ENCODE peak calls at places on chromosomes 2 and 18, in six cellular contexts. N, T, U, J, F and D are unnamed samples.
A peak's percentile ranks its signal among the peaks of the same experiment; 100 is the strongest.

GRCh38 chr18:35110037-35110436 is 68.8 kb downstream of the MAPRE2 start:
- DNase-seq in T (no peak), J (no peak), F (no peak), U (no peak), N (no peak), D (no peak)

GRCh38 chr2:4152051-4152450 is 448.7 kb downstream of the DCDC2C start:
- DNase-seq in U (no peak), F (no peak), T (no peak), N (no peak), J (no peak), D (no peak)

GRCh38 chr2:55839182-55839819 is 84.3 kb downstream of the EFEMP1 start:
- DNase-seq in U (no peak), F (peak; percentile 91), J (no peak), T (peak; percentile 96), N (peak; percentile 98), D (no peak)

GRCh38 chr2:60216452-60216995 is 336.9 kb downstream of the BCL11A start:
- DNase-seq in N (no peak), F (no peak), J (no peak), T (no peak), U (no peak), D (no peak)

GRCh38 chr2:27855476-27855875 is 34.7 kb downstream of the RBKS start:
- DNase-seq in N (peak; percentile 83), J (no peak), F (no peak), T (peak; percentile 68), U (no peak), D (no peak)

GRCh38 chr2:235358981-235359471 is 134.8 kb upstream of the AGAP1 start:
- DNase-seq in N (peak; percentile 96), J (no peak), U (no peak), T (peak; percentile 64), F (no peak), D (no peak)

GRCh38 chr2:201203916-201204654 is 21.1 kb downstream of the CASP10 start:
- DNase-seq in F (no peak), U (no peak), N (no peak), J (no peak), T (no peak), D (no peak)

GRCh38 chr2:109351164-109351756 is 222.3 kb downstream of the SH3RF3 start:
- DNase-seq in F (no peak), N (no peak), U (no peak), T (peak; percentile 97), J (no peak), D (no peak)

GRCh38 chr2:132415256-132416079 is 1.1 kb upstream of the GPR39 start:
- DNase-seq in F (no peak), T (peak; percentile 79), U (no peak), J (no peak), N (peak; percentile 85), D (no peak)

GRCh38 chr18:29083545-29083944 is 906.6 kb upstream of the CDH2 start:
- DNase-seq in J (no peak), N (no peak), T (no peak), U (no peak), F (no peak), D (no peak)

GRCh38 chr2:210478661-210479060 is 2.1 kb upstream of the LANCL1 start:
- DNase-seq in J (no peak), U (no peak), T (no peak), F (no peak), N (no peak), D (no peak)

GRCh38 chr2:237345891-237346640 is 67.9 kb downstream of the COL6A3 start:
- DNase-seq in U (no peak), N (no peak), T (peak; percentile 2), F (no peak), J (no peak), D (no peak)

GRCh38 chr2:1283856-1284255 is 129.4 kb upstream of the TPO start:
- DNase-seq in U (no peak), N (no peak), J (no peak), T (no peak), F (no peak), D (no peak)

GRCh38 chr18:32441536-32441935 is 29.1 kb downstream of the GAREM1 start:
- DNase-seq in F (no peak), J (no peak), N (no peak), U (no peak), T (no peak), D (no peak)

GRCh38 chr2:31214638-31214915 is 2.7 kb downstream of the CAPN14 start:
- DNase-seq in N (no peak), F (no peak), J (no peak), U (no peak), T (no peak), D (no peak)

DNA sequence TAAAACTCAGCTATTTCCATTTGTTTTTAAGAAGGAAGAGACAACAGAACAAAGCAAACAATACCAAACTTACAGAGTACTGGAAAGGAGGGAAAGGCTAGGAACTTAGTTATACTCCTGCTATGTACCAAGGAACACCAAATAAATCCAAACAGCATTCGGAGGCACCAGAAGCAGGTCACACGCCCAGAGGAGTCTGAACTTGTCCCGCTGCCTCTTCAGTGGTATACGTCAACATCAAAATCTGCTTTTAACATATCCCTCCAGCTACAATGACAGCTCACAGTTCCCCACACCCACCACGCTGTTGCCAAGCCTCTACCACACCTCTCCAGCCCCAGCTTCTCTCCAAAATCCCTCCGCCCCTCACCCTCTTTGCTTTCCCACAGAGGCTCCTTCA is 17.3 kb downstream of the C2orf76 start:
- DNase-seq in T (no peak), J (no peak), U (no peak), F (no peak), N (no peak), D (no peak)
- H2AFZ ChIP-seq in T (no peak overlapping the region), J (no peak overlapping the region), U (no peak overlapping the region), F (no peak overlapping the region), N (no peak overlapping the region), D (no peak overlapping the region)

GRCh38 chr2:30115981-30116285 is 30.9 kb upstream of the YPEL5 start:
- DNase-seq in F (no peak), J (no peak), N (no peak), U (no peak), T (no peak), D (no peak)
- H2AFZ ChIP-seq in F (no peak overlapping the region), J (no peak overlapping the region), N (no peak overlapping the region), U (peak overlapping the region; percentile 73), T (peak overlapping the region; percentile 39), D (no peak overlapping the region)

DNA sequence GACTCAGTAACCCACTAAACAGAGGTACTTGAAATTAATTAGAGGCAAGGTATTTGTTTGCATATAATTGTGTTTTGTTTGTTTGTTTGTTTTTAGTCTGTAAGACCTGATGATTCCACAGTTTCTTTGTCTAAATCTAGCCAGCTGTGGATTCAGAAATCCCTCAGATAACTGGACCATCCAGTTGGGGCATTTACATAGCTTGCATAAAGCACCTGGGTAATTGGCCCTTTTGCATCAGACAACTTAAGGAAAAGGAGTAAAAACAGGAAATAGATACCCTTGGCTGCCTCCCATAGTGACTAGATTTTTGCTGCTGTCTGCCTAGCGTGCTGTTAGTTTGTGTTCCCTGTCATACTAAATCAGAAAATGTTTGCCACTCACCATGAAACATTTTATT is 46.6 kb upstream of the XIRP2 start:
- DNase-seq in T (no peak), U (no peak), F (no peak), J (no peak), N (no peak), D (no peak)
- H2AFZ ChIP-seq in T (no peak overlapping the region), U (peak overlapping the region; percentile 19), F (no peak overlapping the region), J (no peak overlapping the region), N (no peak overlapping the region), D (no peak overlapping the region)

DNA sequence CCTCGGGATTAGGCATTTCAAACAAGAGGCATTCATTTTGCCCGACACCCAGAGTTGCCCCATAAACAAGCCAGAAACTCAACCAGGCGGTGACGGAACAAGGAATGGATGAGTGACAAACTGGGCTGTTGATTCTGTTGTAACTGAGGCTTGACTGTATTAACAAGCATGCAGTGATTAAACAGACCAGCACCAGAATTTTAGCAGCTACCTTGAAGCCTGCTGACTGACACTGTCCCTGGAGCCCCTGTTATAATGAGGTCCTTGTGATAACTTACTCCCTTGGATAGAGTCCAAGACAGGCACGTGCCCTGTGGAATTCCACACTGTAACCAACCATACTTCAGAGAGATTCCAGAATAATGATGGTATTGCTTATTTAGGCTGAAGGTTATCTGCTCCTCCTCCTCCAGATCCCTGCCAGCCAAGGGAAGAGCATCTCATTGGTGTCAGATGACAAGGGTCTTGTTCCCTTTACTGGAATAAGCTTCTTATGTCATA is 97.1 kb upstream of the RMDN2 start:
- DNase-seq in U (no peak), F (peak; percentile 78), N (no peak), J (no peak), T (peak; percentile 39), D (no peak)
- H2AFZ ChIP-seq in U (no peak overlapping the region), F (no peak overlapping the region), N (no peak overlapping the region), J (no peak overlapping the region), T (no peak overlapping the region), D (no peak overlapping the region)

GRCh38 chr2:166127217-166128155 is at the start of gene SCN1A:
- DNase-seq in J (peak; percentile 31), U (peak; percentile 18), T (peak; percentile 81), F (peak; percentile 89), N (no peak), D (peak; percentile 82)
- H2AFZ ChIP-seq in J (no peak within 1 kb of the TSS), U (peak within 1 kb of the TSS; percentile 86), T (no peak within 1 kb of the TSS), F (peak within 1 kb of the TSS; percentile 84), N (no peak within 1 kb of the TSS), D (peak within 1 kb of the TSS; percentile 11)

GRCh38 chr2:54772110-54772509 is 48.6 kb downstream of the EML6 start:
- DNase-seq in J (no peak), T (peak; percentile 78), U (no peak), F (no peak), N (peak; percentile 72), D (no peak)

GRCh38 chr2:54768772-54769428 is 45.4 kb downstream of the EML6 start:
- DNase-seq in U (no peak), N (no peak), T (no peak), J (no peak), F (no peak), D (peak; percentile 71)

GRCh38 chr2:54770211-54770610 is 46.7 kb downstream of the EML6 start:
- DNase-seq in J (no peak), T (no peak), F (no peak), N (peak; percentile 54), U (no peak), D (no peak)

GRCh38 chr2:54771166-54771565 is 47.7 kb downstream of the EML6 start:
- DNase-seq in U (no peak), T (peak; percentile 94), J (no peak), N (no peak), F (no peak), D (no peak)

DNA sequence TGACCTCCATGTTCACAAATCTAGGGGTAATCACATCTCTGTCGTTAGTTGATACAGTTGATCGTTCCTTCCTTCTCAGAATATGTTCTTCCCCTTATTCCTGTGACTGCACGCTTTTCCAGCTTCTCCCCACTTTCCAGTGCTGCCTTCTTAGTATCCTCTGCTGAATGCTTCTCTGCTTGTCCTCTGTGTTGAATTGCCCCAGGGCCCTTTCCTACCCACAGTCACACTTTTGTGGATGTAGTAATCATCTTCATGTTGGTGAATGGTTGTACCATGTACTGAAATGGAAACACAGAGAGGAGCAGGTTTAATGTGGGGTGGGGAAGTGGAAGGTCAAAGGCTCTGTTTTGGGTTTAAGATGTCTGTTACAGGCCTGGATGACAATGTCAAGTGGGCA is 47.2 kb downstream of the EML6 start:
- DNase-seq in N (no peak), J (no peak), U (no peak), F (no peak), T (peak; percentile 11), D (no peak)
- H2AFZ ChIP-seq in N (no peak overlapping the region), J (no peak overlapping the region), U (no peak overlapping the region), F (no peak overlapping the region), T (no peak overlapping the region), D (no peak overlapping the region)

DNA sequence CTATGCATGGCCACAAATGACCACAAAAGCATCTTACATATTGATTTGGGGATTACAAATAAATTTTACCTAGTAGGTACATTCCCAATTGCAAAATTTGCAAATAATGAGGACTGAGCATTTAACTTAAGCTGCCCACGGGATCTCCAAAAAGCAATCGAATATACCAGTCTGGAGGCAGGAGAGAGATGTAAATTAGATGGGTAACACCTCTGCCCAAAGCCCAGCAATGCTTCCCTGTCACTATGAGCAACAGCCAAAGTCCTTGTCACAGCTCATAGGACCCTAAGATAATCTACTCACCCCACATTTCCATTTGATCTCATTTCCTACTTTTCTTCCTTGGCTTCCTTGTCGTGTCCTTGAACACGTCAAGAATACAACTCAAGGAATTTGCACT is 172.2 kb downstream of the SUCLG1 start:
- DNase-seq in F (no peak), J (no peak), T (no peak), N (no peak), U (no peak), D (no peak)
- H2AFZ ChIP-seq in F (no peak overlapping the region), J (no peak overlapping the region), T (no peak overlapping the region), N (no peak overlapping the region), U (no peak overlapping the region), D (no peak overlapping the region)